ENCODE peak calls at places on chromosomes 6 and 20, in five cellular contexts. S is HEK293T, V is H1, A is NT2/D1, E is GM12878. D is an unnamed sample.

GRCh38 chr20:62921119-62921687 is 5.1 kb downstream of the DIDO1 start:
- DNase-seq in V (no peak), A (no peak), S (peak; percentile 75), E (no peak), D (peak; percentile 88)

GRCh38 chr6:3081965-3082364 is 13.7 kb downstream of the RIPK1 start:
- DNase-seq in E (no peak), S (no peak), V (no peak), A (no peak), D (no peak)

GRCh38 chr20:18077157-18077556 is 19.4 kb upstream of the OVOL2 start:
- DNase-seq in V (no peak), S (no peak), E (no peak), A (no peak), D (peak; percentile 28)

GRCh38 chr20:17648782-17649730 is 33.0 kb downstream of the RRBP1 start:
- DNase-seq in S (peak; percentile 54), E (peak; percentile 5), V (no peak), A (no peak), D (no peak)

GRCh38 chr6:63975685-63976084 is 340.1 kb downstream of the PHF3 start:
- DNase-seq in A (no peak), S (no peak), V (no peak), E (no peak), D (peak; percentile 13)

GRCh38 chr20:11451793-11452291 is 465.9 kb upstream of the BTBD3 start:
- DNase-seq in E (no peak), A (no peak), S (no peak), V (no peak), D (no peak)

GRCh38 chr6:78615430-78615904 is 251.9 kb upstream of the IRAK1BP1 start:
- DNase-seq in E (peak; percentile 33), A (no peak), S (no peak), V (no peak), D (no peak)

GRCh38 chr6:163342571-163343539 is 71.7 kb upstream of the QKI start:
- DNase-seq in E (no peak), A (no peak), V (no peak), S (no peak), D (no peak)

GRCh38 chr20:31925631-31926030 is 26.2 kb downstream of the PDRG1 start:
- DNase-seq in E (no peak), A (no peak), V (no peak), S (no peak), D (no peak)

GRCh38 chr20:59248031-59248684 is 52.3 kb upstream of the EDN3 start:
- DNase-seq in S (no peak), E (no peak), A (no peak), V (no peak), D (no peak)

GRCh38 chr20:11895832-11896484 is 21.7 kb upstream of the BTBD3 start:
- DNase-seq in A (no peak), E (no peak), S (no peak), V (no peak), D (no peak)

GRCh38 chr6:168607272-168608112 is 166.5 kb downstream of the SMOC2 start:
- DNase-seq in S (no peak), E (no peak), A (no peak), V (peak; percentile 45), D (no peak)

GRCh38 chr6:129860901-129861665 is at the start of gene TMEM244:
- DNase-seq in V (no peak), A (no peak), S (no peak), E (no peak), D (no peak)

GRCh38 chr6:26375270-26375669 is 7.6 kb upstream of the BTN2A2 start:
- DNase-seq in S (no peak), V (no peak), A (no peak), E (no peak), D (no peak)

GRCh38 chr6:18386302-18386976 is 711 bp upstream of the RNF144B start:
- DNase-seq in A (no peak), E (no peak), S (no peak), V (no peak), D (peak; percentile 90)

GRCh38 chr6:37354526-37355384 is 972 bp downstream of the RNF8 start:
- DNase-seq in V (peak; percentile 52), S (peak; percentile 36), E (no peak), A (no peak), D (no peak)

GRCh38 chr20:19274412-19275015 is 62.1 kb downstream of the SLC24A3 start:
- DNase-seq in S (no peak), V (no peak), A (no peak), E (no peak), D (no peak)

GRCh38 chr20:41316009-41316408 is 1.5 kb downstream of the ZHX3 start:
- DNase-seq in A (no peak), S (no peak), E (no peak), V (no peak), D (peak; percentile 46)

GRCh38 chr6:163814494-163815364 is 400.2 kb downstream of the QKI start:
- DNase-seq in A (no peak), S (no peak), E (peak; percentile 34), V (no peak), D (no peak)

GRCh38 chr6:157056275-157056674 is 267.0 kb downstream of the TMEM242 start:
- DNase-seq in V (no peak), A (no peak), S (no peak), E (no peak), D (no peak)

GRCh38 chr20:60000271-60001026 is 42.2 kb downstream of the CDH26 start:
- DNase-seq in A (no peak), E (no peak), V (no peak), S (no peak), D (no peak)

GRCh38 chr20:62886709-62887058 is 25.1 kb upstream of the TCFL5 start:
- DNase-seq in S (no peak), E (no peak), A (no peak), V (no peak), D (no peak)

GRCh38 chr20:1341561-1342265 is 12.8 kb upstream of the SDCBP2 start:
- DNase-seq in E (no peak), V (peak; percentile 30), S (no peak), A (no peak), D (no peak)

GRCh38 chr6:89895273-89895874 is 1.1 kb downstream of the GJA10 start:
- DNase-seq in S (peak; percentile 58), A (peak; percentile 42), V (peak; percentile 76), E (no peak), D (peak; percentile 12)

GRCh38 chr6:166381733-166382499 is 824 bp downstream of the MPC1 start:
- DNase-seq in E (peak; percentile 42), V (peak; percentile 93), A (no peak), S (peak; percentile 80), D (peak; percentile 58)

GRCh38 chr6:20213271-20213798 is 1.1 kb upstream of the MBOAT1 start:
- DNase-seq in S (no peak), E (no peak), A (no peak), V (no peak), D (no peak)

GRCh38 chr6:168313371-168314028 is 6.1 kb downstream of the DACT2 start:
- DNase-seq in A (peak; percentile 61), V (peak; percentile 48), E (no peak), S (no peak), D (peak; percentile 46)

GRCh38 chr20:57342829-57343228 is 8.2 kb upstream of the RAE1 start:
- DNase-seq in S (no peak), E (no peak), A (no peak), V (no peak), D (no peak)
- TF ChIP-seq SUZ12 in S (no peak), E (no peak), A (no peak), V (no peak), D (no peak)

DNA sequence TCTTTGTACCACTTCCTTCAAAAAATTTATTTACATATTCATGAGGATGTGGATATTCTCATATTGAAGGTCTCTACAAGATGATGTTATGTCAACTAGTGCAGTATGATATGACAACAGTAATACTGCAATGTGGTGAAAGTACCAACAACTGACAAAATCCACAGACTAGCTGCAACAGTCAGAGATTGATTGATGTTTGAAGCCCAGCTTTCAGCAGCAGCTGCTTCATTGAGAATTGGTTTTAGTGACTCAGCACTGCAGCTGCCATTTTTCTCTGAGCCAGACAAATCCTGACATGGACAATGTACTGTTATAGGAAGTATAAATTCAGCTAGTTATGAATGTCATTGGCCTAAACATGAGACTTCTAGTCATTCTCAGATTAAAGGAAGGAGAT is 53.8 kb downstream of the PKIB start:
- DNase-seq in A (no peak), E (no peak), V (no peak), S (no peak), D (no peak)
- TF ChIP-seq SUZ12 in A (no peak), E (no peak), V (no peak), S (no peak), D (no peak)

GRCh38 chr6:158817298-158818007 is 1.7 kb downstream of the EZR start:
- DNase-seq in V (no peak), E (no peak), A (no peak), S (no peak), D (peak; percentile 49)

GRCh38 chr6:158818008-158818579 is 1.1 kb downstream of the EZR start:
- DNase-seq in E (no peak), S (peak; percentile 91), A (peak; percentile 39), V (peak; percentile 83), D (peak; percentile 55)

GRCh38 chr6:158815915-158816314 is 3.3 kb downstream of the EZR start:
- DNase-seq in V (no peak), S (no peak), E (no peak), A (no peak), D (no peak)

GRCh38 chr6:158815379-158815724 is 3.8 kb downstream of the EZR start:
- DNase-seq in E (no peak), S (no peak), A (no peak), V (no peak), D (peak; percentile 92)

GRCh38 chr6:158816329-158816728 is 2.8 kb downstream of the EZR start:
- DNase-seq in S (no peak), E (no peak), V (no peak), A (no peak), D (no peak)
- TF ChIP-seq SUZ12 in S (no peak), E (no peak), V (no peak), A (no peak), D (no peak)

GRCh38 chr6:134537146-134537555 is 219.2 kb upstream of the SGK1 start:
- DNase-seq in S (no peak), V (no peak), A (no peak), E (no peak), D (no peak)
- TF ChIP-seq SUZ12 in S (no peak), V (no peak), A (no peak), E (no peak), D (no peak)

GRCh38 chr20:48359692-48360337 is 468.0 kb downstream of the PREX1 start:
- DNase-seq in V (no peak), S (no peak), E (peak; percentile 85), A (no peak), D (peak; percentile 54)
- TF ChIP-seq SUZ12 in V (no peak), S (no peak), E (no peak), A (no peak), D (no peak)

GRCh38 chr6:21846541-21847451 is 253.2 kb downstream of the SOX4 start:
- DNase-seq in A (no peak), V (no peak), E (no peak), S (peak; percentile 17), D (peak; percentile 25)
- TF ChIP-seq SUZ12 in A (no peak), V (no peak), E (no peak), S (no peak), D (no peak)

DNA sequence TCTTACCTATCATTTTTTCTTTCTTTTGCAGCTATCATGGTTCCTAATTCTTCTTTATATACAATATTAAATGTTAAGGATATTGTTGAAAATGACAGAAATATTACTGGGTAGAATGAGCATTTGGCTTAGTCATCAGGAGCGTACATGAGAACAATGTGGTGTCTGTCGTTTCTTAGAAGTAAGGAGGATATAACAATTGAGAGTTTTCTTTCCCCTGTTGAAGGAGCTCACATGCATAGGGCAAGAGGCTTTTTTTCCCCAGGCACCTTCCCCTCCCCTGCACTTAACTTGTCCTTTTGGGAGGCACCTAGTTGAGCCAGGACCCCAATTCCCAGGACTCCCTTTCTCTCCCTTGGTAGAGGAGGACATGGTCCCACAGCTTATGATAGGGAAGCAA is 25.0 kb downstream of the MC3R start:
- DNase-seq in V (no peak), E (no peak), S (no peak), A (no peak), D (no peak)
- TF ChIP-seq SUZ12 in V (no peak), E (no peak), S (no peak), A (no peak), D (no peak)